ENCODE peak calls at places on chromosomes 4 and X, in four cellular contexts. E, U, M and R are unnamed samples.

GRCh38 chr4:152917533-152918395 is 18.4 kb upstream of the FHDC1 start:
- DNase-seq in M (no peak), E (no peak), U (no peak), R (no peak)

GRCh38 chr4:2996437-2996836 is 33.1 kb downstream of the GRK4 start:
- DNase-seq in E (no peak), M (no peak), U (no peak), R (no peak)

GRCh38 chr4:183348706-183349659 is 26.8 kb upstream of the CLDN24 start:
- DNase-seq in E (peak; percentile 65), M (no peak), U (no peak), R (no peak)

GRCh38 chrX:123833387-123833786 is 26.5 kb upstream of the XIAP start:
- DNase-seq in U (no peak), E (peak; percentile 56), M (peak; percentile 6), R (peak; percentile 66)

GRCh38 chr4:22842360-22842759 is 149.6 kb downstream of the GBA3 start:
- DNase-seq in M (no peak), U (no peak), E (no peak), R (no peak)

GRCh38 chr4:105471566-105472176 is 2.2 kb downstream of the PPA2 start:
- DNase-seq in U (peak; percentile 16), E (peak; percentile 73), M (peak; percentile 41), R (peak; percentile 27)

GRCh38 chr4:119080721-119081541 is 54.7 kb upstream of the MYOZ2 start:
- DNase-seq in U (no peak), M (no peak), E (no peak), R (no peak)

GRCh38 chrX:23952984-23953907 is 45.4 kb downstream of the CXorf58 start:
- DNase-seq in M (peak; percentile 0), E (peak; percentile 20), U (no peak), R (no peak)

GRCh38 chr4:84750260-84750955 is 167.5 kb downstream of the CDS1 start:
- DNase-seq in U (no peak), M (no peak), E (no peak), R (no peak)

GRCh38 chrX:153526801-153527599 is 9.6 kb downstream of the ATP2B3 start:
- DNase-seq in M (no peak), U (no peak), E (no peak), R (no peak)

GRCh38 chr4:55395529-55396304 is at the start of gene TMEM165:
- DNase-seq in E (peak; percentile 92), U (peak; percentile 66), M (peak; percentile 76), R (peak; percentile 51)

GRCh38 chr4:150828159-150828558 is 186.9 kb downstream of the LRBA start:
- DNase-seq in E (peak; percentile 39), U (no peak), M (peak; percentile 9), R (no peak)

GRCh38 chrX:114127411-114128025 is 456.4 kb upstream of the HTR2C start:
- DNase-seq in E (no peak), U (no peak), M (no peak), R (no peak)

GRCh38 chrX:77749695-77750094 is 36.3 kb downstream of the ATRX start:
- DNase-seq in E (no peak), U (no peak), M (no peak), R (no peak)

GRCh38 chr4:11623726-11624037 is 195.0 kb upstream of the HS3ST1 start:
- DNase-seq in M (no peak), U (no peak), E (no peak), R (no peak)